ENCODE peak calls at places on chromosome 1, in seven cellular contexts. E is mucosa of gallbladder, T is bronchial epithelial cell, Z is ELR, B is ecto neural progenitor cell, X is fibroblast of lung, P is prostate gland. S is an unnamed sample.

GRCh38 chr1:94951056-94951455 is 24.1 kb upstream of the CNN3 start:
- DNase-seq in Z (no peak), E (no peak), B (no peak), P (no peak), X (no peak), T (no peak), S (no peak)

GRCh38 chr1:185480545-185480944 is 163.5 kb upstream of the IVNS1ABP start:
- DNase-seq in E (no peak), Z (no peak), B (no peak), P (no peak), T (no peak), X (no peak), S (no peak)

GRCh38 chr1:208803371-208803811 is 559.2 kb upstream of the PLXNA2 start:
- DNase-seq in P (no peak), T (no peak), X (no peak), E (no peak), B (no peak), Z (no peak), S (no peak)

GRCh38 chr1:3460653-3461237 is 6.3 kb downstream of the ARHGEF16 start:
- DNase-seq in B (no peak), T (peak), Z (peak), E (no peak), P (no peak), X (peak), S (no peak)

GRCh38 chr1:78227705-78228260 is 182.0 kb downstream of the GIPC2 start:
- DNase-seq in T (no peak), Z (no peak), X (no peak), E (no peak), B (no peak), P (no peak), S (no peak)

GRCh38 chr1:107153033-107153432 is 12.2 kb downstream of the NTNG1 start:
- DNase-seq in T (peak), B (no peak), Z (peak), X (peak), E (no peak), P (no peak), S (peak)

GRCh38 chr1:87449348-87449963 is 120.8 kb downstream of the LMO4 start:
- DNase-seq in T (peak), E (peak), X (peak), P (peak), Z (no peak), B (no peak), S (no peak)

GRCh38 chr1:19169642-19170041 is 40.4 kb downstream of the UBR4 start:
- DNase-seq in X (peak), Z (peak), B (no peak), E (no peak), T (peak), P (no peak), S (no peak)

GRCh38 chr1:113976609-113977278 is 2.5 kb upstream of the OLFML3 start:
- DNase-seq in B (peak), Z (peak), X (peak), E (no peak), P (no peak), T (peak), S (peak)

GRCh38 chr1:218686258-218686657 is 341.1 kb downstream of the TGFB2 start:
- DNase-seq in X (peak), T (peak), E (no peak), Z (peak), P (no peak), B (no peak), S (no peak)

GRCh38 chr1:30743584-30744059 is 14.0 kb downstream of the LAPTM5 start:
- DNase-seq in E (no peak), P (no peak), B (no peak), X (no peak), T (peak), Z (no peak), S (peak)

GRCh38 chr1:66282343-66282852 is 251.6 kb upstream of the SGIP1 start:
- DNase-seq in B (no peak), P (no peak), X (peak), E (no peak), Z (peak), T (peak), S (peak)